ENCODE peak calls at places on chromosomes 11 and 22, in seven cellular contexts. A, O, J, V, H, F and P are unnamed samples.

GRCh38 chr11:808427-809286 is 1.1 kb upstream of the RPLP2 start:
- DNase-seq in O (peak; percentile 2), V (peak; percentile 96), J (no peak), F (no peak), A (peak; percentile 75), H (peak; percentile 86), P (peak; percentile 27)

GRCh38 chr11:108483163-108483562 is 15.0 kb downstream of the POGLUT3 start:
- DNase-seq in O (no peak), H (no peak), F (no peak), J (no peak), V (no peak), A (no peak), P (no peak)

GRCh38 chr11:102615077-102615893 is 9.8 kb downstream of the MMP20 start:
- DNase-seq in H (no peak), F (no peak), V (no peak), J (no peak), A (no peak), O (no peak), P (no peak)

GRCh38 chr11:110518809-110519514 is 89.2 kb downstream of the FDX1 start:
- DNase-seq in H (no peak), V (no peak), O (no peak), A (no peak), J (no peak), F (no peak), P (peak; percentile 66)

GRCh38 chr11:129950319-129951034 is 52.2 kb downstream of the PRDM10 start:
- DNase-seq in O (no peak), H (peak; percentile 33), J (no peak), V (peak; percentile 62), F (no peak), A (no peak), P (peak; percentile 69)

GRCh38 chr11:126163074-126163700 is 48.3 kb downstream of the RPUSD4 start:
- DNase-seq in V (no peak), H (no peak), O (no peak), A (no peak), J (no peak), F (peak; percentile 6), P (peak; percentile 70)

GRCh38 chr11:16771350-16772140 is 33.1 kb downstream of the C11orf58 start:
- DNase-seq in J (no peak), A (no peak), O (no peak), V (no peak), F (no peak), H (no peak), P (no peak)

GRCh38 chr22:45997077-45997774 is 20.3 kb upstream of the WNT7B start:
- DNase-seq in O (peak; percentile 95), J (peak; percentile 76), A (no peak), V (peak; percentile 96), H (peak; percentile 89), F (no peak), P (peak; percentile 98)

GRCh38 chr22:46054091-46054877 is 77.3 kb upstream of the WNT7B start:
- DNase-seq in J (peak; percentile 74), F (no peak), H (peak; percentile 58), V (peak; percentile 87), O (peak; percentile 56), A (peak; percentile 59), P (peak; percentile 82)

GRCh38 chr11:73496134-73496533 is 101.8 kb downstream of the FAM168A start:
- DNase-seq in A (no peak), O (no peak), F (no peak), V (no peak), H (no peak), J (no peak), P (no peak)

GRCh38 chr11:69234171-69234570 is 59.8 kb upstream of the MYEOV start:
- DNase-seq in A (no peak), F (no peak), H (no peak), O (no peak), J (no peak), V (no peak), P (no peak)

GRCh38 chr11:119721129-119722120 is 7.6 kb downstream of the NECTIN1 start:
- DNase-seq in F (peak; percentile 21), O (peak; percentile 90), J (no peak), V (peak; percentile 55), A (no peak), H (no peak), P (no peak)

DNA sequence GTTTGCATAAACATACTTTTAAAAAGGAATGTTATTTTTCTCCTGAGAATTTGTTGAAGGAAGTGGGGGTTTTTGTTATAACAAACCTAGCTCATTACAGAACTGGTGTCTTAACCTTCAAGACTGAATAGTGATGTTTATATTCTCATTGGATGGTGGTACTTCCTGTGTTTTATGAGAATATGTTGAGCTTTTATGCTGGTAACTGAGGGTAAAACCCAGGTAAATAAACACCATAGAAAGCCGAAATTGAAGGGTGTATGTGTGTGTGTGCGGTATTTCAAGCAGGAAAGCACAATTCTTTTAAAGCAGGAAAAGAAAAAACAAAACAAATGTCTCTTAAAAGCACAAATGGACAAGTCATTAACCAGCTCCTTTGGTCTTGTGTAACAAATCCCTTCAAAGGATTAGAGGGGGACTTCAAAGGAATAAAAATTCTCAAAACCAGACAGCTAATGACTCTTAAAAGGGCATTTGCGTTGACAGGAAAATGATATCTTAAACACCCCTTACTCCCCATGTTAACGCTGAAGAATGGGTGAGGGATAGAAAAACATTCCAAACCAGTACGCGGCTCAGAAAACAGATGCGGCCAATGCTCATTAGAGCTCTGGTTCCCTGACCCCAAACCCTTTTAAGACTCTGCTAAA is 23.8 kb downstream of the LMO2 start:
- DNase-seq in F (no peak), H (no peak), O (no peak), A (no peak), J (no peak), V (no peak), P (no peak)
- H3K4me3 ChIP-seq in F (no peak overlapping the region), H (peak overlapping the region; percentile 81), O (no peak overlapping the region), A (no peak overlapping the region), J (peak overlapping the region; percentile 74), V (peak overlapping the region; percentile 82), P (no peak overlapping the region)

GRCh38 chr11:76288166-76288978 is 82.1 kb upstream of the WNT11 start:
- DNase-seq in H (no peak), J (no peak), O (peak; percentile 49), V (no peak), A (no peak), F (no peak), P (no peak)
- H3K4me3 ChIP-seq in H (no peak overlapping the region), J (no peak overlapping the region), O (no peak overlapping the region), V (no peak overlapping the region), A (peak overlapping the region; percentile 7), F (no peak overlapping the region), P (no peak overlapping the region)

GRCh38 chr22:24324137-24324536 is 53.5 kb downstream of the SPECC1L start:
- DNase-seq in O (no peak), V (no peak), A (no peak), H (no peak), F (no peak), J (no peak), P (no peak)

GRCh38 chr22:24322522-24322921 is 51.9 kb downstream of the SPECC1L start:
- DNase-seq in O (no peak), H (no peak), J (no peak), F (no peak), V (no peak), A (no peak), P (no peak)

GRCh38 chr22:24323695-24324094 is 53.1 kb downstream of the SPECC1L start:
- DNase-seq in H (no peak), O (no peak), A (no peak), F (no peak), V (no peak), J (no peak), P (no peak)

GRCh38 chr22:24323233-24323632 is 52.6 kb downstream of the SPECC1L start:
- DNase-seq in V (no peak), O (no peak), J (no peak), H (no peak), F (no peak), A (no peak), P (no peak)

GRCh38 chr22:24321999-24322398 is 51.4 kb downstream of the SPECC1L start:
- DNase-seq in F (no peak), O (no peak), V (no peak), H (no peak), J (no peak), A (no peak), P (no peak)
- H3K4me3 ChIP-seq in F (no peak overlapping the region), O (no peak overlapping the region), V (no peak overlapping the region), H (no peak overlapping the region), J (no peak overlapping the region), A (no peak overlapping the region), P (no peak overlapping the region)

DNA sequence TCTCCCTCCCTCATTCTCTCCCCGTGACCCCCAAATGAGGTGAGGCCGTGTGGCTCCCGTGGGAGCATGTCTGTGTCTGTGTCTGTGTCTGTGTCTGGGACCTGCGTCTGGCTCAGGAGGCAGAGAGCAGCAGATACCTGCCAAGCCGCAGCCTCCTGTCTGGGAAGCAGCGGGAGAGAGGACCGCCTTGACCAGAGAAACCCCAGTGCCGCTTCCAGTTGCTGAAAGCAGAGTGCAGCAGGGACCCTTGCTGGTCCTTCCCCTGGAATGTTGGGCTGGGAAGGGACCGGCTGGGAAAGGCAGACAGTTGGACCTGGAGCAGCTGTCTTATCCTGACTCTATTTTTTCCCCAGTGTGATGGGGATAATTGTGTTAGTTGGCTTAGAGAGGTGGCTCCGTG is 525 bp downstream of the CSDC2 start:
- DNase-seq in A (no peak), O (peak; percentile 44), J (no peak), F (no peak), V (no peak), H (no peak), P (no peak)
- H3K4me3 ChIP-seq in A (no peak overlapping the region), O (peak overlapping the region; percentile 60), J (peak overlapping the region; percentile 64), F (peak overlapping the region; percentile 32), V (peak overlapping the region; percentile 25), H (no peak overlapping the region), P (peak overlapping the region; percentile 57)

DNA sequence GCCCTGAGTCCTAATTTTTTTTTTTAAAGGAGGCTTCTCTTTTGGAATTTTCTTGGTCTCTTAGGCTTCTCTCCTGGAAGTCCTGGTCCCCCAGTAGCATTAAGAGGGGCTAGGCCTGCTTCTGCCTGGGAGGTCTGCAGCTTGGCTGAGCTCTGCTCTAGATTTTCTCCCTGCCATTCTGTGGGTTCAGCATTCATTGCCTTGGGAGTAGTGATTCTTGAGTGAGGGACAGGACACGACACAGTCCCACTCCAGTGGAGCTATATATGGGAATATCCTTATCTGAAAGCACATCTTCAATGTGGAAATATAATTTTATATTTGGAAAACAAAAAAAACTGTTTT is 3.7 kb downstream of the IGSF22 start:
- DNase-seq in J (no peak), V (no peak), A (no peak), O (no peak), H (no peak), F (no peak), P (no peak)
- H3K4me3 ChIP-seq in J (peak overlapping the region; percentile 65), V (peak overlapping the region; percentile 69), A (peak overlapping the region; percentile 78), O (no peak overlapping the region), H (peak overlapping the region; percentile 66), F (no peak overlapping the region), P (no peak overlapping the region)